ENCODE peak calls at places on chromosomes 13 and 19, in seven cellular contexts. One of them, this sample, is unnamed.

GRCh38 chr13:44058586-44059238 is 179.0 kb downstream of the LACC1 start:
- DNase-seq in NCI-H510A: no peak
- DNase-seq in NCI-H187 treated with DMSO at 0.1 percent for 48 hours: no peak
- DNase-seq in NCI-H1092 treated with DMSO at 0.1 percent for 48 hours: no peak
- DNase-seq in activated T-cell treated with anti-CD3 and anti-CD28 coated beads, Interleukin-2, amount 50 U/mL, for 4 hours: no peak
- DNase-seq in activated CD4-positive, alpha-beta memory T cell treated with anti-CD3 and anti-CD28 coated beads for 36 hours: no peak
- DNase-seq in fibroblast of gingiva: no peak
- DNase-seq in this sample: peak

GRCh38 chr13:31201341-31202024 is 1.7 kb downstream of the B3GLCT start:
- DNase-seq in NCI-H187 treated with DMSO at 0.1 percent for 48 hours: no peak
- DNase-seq in activated CD4-positive, alpha-beta memory T cell treated with anti-CD3 and anti-CD28 coated beads for 36 hours: no peak
- DNase-seq in activated T-cell treated with anti-CD3 and anti-CD28 coated beads, Interleukin-2, amount 50 U/mL, for 4 hours: no peak
- DNase-seq in NCI-H1092 treated with DMSO at 0.1 percent for 48 hours: no peak
- DNase-seq in fibroblast of gingiva: peak
- DNase-seq in NCI-H510A: no peak
- DNase-seq in this sample: no peak

GRCh38 chr19:4124638-4125037 is 716 bp upstream of the MAP2K2 start:
- DNase-seq in NCI-H187 treated with DMSO at 0.1 percent for 48 hours: no peak
- DNase-seq in activated CD4-positive, alpha-beta memory T cell treated with anti-CD3 and anti-CD28 coated beads for 36 hours: peak
- DNase-seq in NCI-H510A: no peak
- DNase-seq in NCI-H1092 treated with DMSO at 0.1 percent for 48 hours: no peak
- DNase-seq in activated T-cell treated with anti-CD3 and anti-CD28 coated beads, Interleukin-2, amount 50 U/mL, for 4 hours: no peak
- DNase-seq in fibroblast of gingiva: no peak
- DNase-seq in this sample: no peak

GRCh38 chr19:41426952-41427646 is at the start of gene B3GNT8:
- DNase-seq in activated T-cell treated with anti-CD3 and anti-CD28 coated beads, Interleukin-2, amount 50 U/mL, for 4 hours: peak
- DNase-seq in activated CD4-positive, alpha-beta memory T cell treated with anti-CD3 and anti-CD28 coated beads for 36 hours: peak
- DNase-seq in fibroblast of gingiva: peak
- DNase-seq in NCI-H187 treated with DMSO at 0.1 percent for 48 hours: peak
- DNase-seq in NCI-H1092 treated with DMSO at 0.1 percent for 48 hours: no peak
- DNase-seq in NCI-H510A: peak
- DNase-seq in this sample: peak

GRCh38 chr19:33963514-33963913 is 166.8 kb downstream of the KCTD15 start:
- DNase-seq in activated T-cell treated with anti-CD3 and anti-CD28 coated beads, Interleukin-2, amount 50 U/mL, for 4 hours: no peak
- DNase-seq in NCI-H1092 treated with DMSO at 0.1 percent for 48 hours: no peak
- DNase-seq in activated CD4-positive, alpha-beta memory T cell treated with anti-CD3 and anti-CD28 coated beads for 36 hours: no peak
- DNase-seq in NCI-H510A: no peak
- DNase-seq in NCI-H187 treated with DMSO at 0.1 percent for 48 hours: no peak
- DNase-seq in fibroblast of gingiva: no peak
- DNase-seq in this sample: no peak

GRCh38 chr13:101140087-101140770 is 276.1 kb downstream of the NALCN start:
- DNase-seq in NCI-H1092 treated with DMSO at 0.1 percent for 48 hours: no peak
- DNase-seq in NCI-H510A: no peak
- DNase-seq in activated CD4-positive, alpha-beta memory T cell treated with anti-CD3 and anti-CD28 coated beads for 36 hours: no peak
- DNase-seq in activated T-cell treated with anti-CD3 and anti-CD28 coated beads, Interleukin-2, amount 50 U/mL, for 4 hours: no peak
- DNase-seq in NCI-H187 treated with DMSO at 0.1 percent for 48 hours: peak
- DNase-seq in fibroblast of gingiva: no peak
- DNase-seq in this sample: no peak

GRCh38 chr19:32858155-32858554 is 11.4 kb downstream of the SLC7A9 start:
- DNase-seq in activated CD4-positive, alpha-beta memory T cell treated with anti-CD3 and anti-CD28 coated beads for 36 hours: no peak
- DNase-seq in NCI-H187 treated with DMSO at 0.1 percent for 48 hours: no peak
- DNase-seq in activated T-cell treated with anti-CD3 and anti-CD28 coated beads, Interleukin-2, amount 50 U/mL, for 4 hours: no peak
- DNase-seq in fibroblast of gingiva: no peak
- DNase-seq in NCI-H510A: no peak
- DNase-seq in NCI-H1092 treated with DMSO at 0.1 percent for 48 hours: no peak
- DNase-seq in this sample: no peak

GRCh38 chr13:46490129-46490528 is 62.8 kb upstream of the LRCH1 start:
- DNase-seq in fibroblast of gingiva: no peak
- DNase-seq in NCI-H187 treated with DMSO at 0.1 percent for 48 hours: no peak
- DNase-seq in NCI-H510A: no peak
- DNase-seq in NCI-H1092 treated with DMSO at 0.1 percent for 48 hours: no peak
- DNase-seq in activated T-cell treated with anti-CD3 and anti-CD28 coated beads, Interleukin-2, amount 50 U/mL, for 4 hours: no peak
- DNase-seq in activated CD4-positive, alpha-beta memory T cell treated with anti-CD3 and anti-CD28 coated beads for 36 hours: no peak
- DNase-seq in this sample: no peak

GRCh38 chr13:97849305-97849704 is 104.2 kb upstream of the IPO5 start:
- DNase-seq in NCI-H187 treated with DMSO at 0.1 percent for 48 hours: peak
- DNase-seq in activated CD4-positive, alpha-beta memory T cell treated with anti-CD3 and anti-CD28 coated beads for 36 hours: no peak
- DNase-seq in NCI-H1092 treated with DMSO at 0.1 percent for 48 hours: peak
- DNase-seq in activated T-cell treated with anti-CD3 and anti-CD28 coated beads, Interleukin-2, amount 50 U/mL, for 4 hours: no peak
- DNase-seq in NCI-H510A: no peak
- DNase-seq in fibroblast of gingiva: no peak
- DNase-seq in this sample: peak

GRCh38 chr19:10836478-10837325 is 690 bp upstream of the TMED1 start:
- DNase-seq in activated CD4-positive, alpha-beta memory T cell treated with anti-CD3 and anti-CD28 coated beads for 36 hours: peak
- DNase-seq in NCI-H187 treated with DMSO at 0.1 percent for 48 hours: peak
- DNase-seq in NCI-H510A: peak
- DNase-seq in fibroblast of gingiva: peak
- DNase-seq in activated T-cell treated with anti-CD3 and anti-CD28 coated beads, Interleukin-2, amount 50 U/mL, for 4 hours: peak
- DNase-seq in NCI-H1092 treated with DMSO at 0.1 percent for 48 hours: no peak
- DNase-seq in this sample: peak

GRCh38 chr19:20423381-20424207 is 142.0 kb downstream of the ZNF737 start:
- DNase-seq in NCI-H187 treated with DMSO at 0.1 percent for 48 hours: peak
- DNase-seq in activated T-cell treated with anti-CD3 and anti-CD28 coated beads, Interleukin-2, amount 50 U/mL, for 4 hours: no peak
- DNase-seq in fibroblast of gingiva: peak
- DNase-seq in activated CD4-positive, alpha-beta memory T cell treated with anti-CD3 and anti-CD28 coated beads for 36 hours: peak
- DNase-seq in NCI-H510A: no peak
- DNase-seq in NCI-H1092 treated with DMSO at 0.1 percent for 48 hours: peak
- DNase-seq in this sample: no peak

GRCh38 chr13:110625771-110626321 is 10.5 kb downstream of the NAXD start:
- DNase-seq in NCI-H1092 treated with DMSO at 0.1 percent for 48 hours: no peak
- DNase-seq in NCI-H510A: peak
- DNase-seq in activated T-cell treated with anti-CD3 and anti-CD28 coated beads, Interleukin-2, amount 50 U/mL, for 4 hours: no peak
- DNase-seq in activated CD4-positive, alpha-beta memory T cell treated with anti-CD3 and anti-CD28 coated beads for 36 hours: no peak
- DNase-seq in NCI-H187 treated with DMSO at 0.1 percent for 48 hours: no peak
- DNase-seq in fibroblast of gingiva: no peak
- DNase-seq in this sample: no peak

GRCh38 chr19:2331601-2332246 is 3.2 kb downstream of the SPPL2B start:
- DNase-seq in NCI-H510A: no peak
- DNase-seq in activated CD4-positive, alpha-beta memory T cell treated with anti-CD3 and anti-CD28 coated beads for 36 hours: no peak
- DNase-seq in NCI-H187 treated with DMSO at 0.1 percent for 48 hours: no peak
- DNase-seq in activated T-cell treated with anti-CD3 and anti-CD28 coated beads, Interleukin-2, amount 50 U/mL, for 4 hours: no peak
- DNase-seq in NCI-H1092 treated with DMSO at 0.1 percent for 48 hours: peak
- DNase-seq in fibroblast of gingiva: no peak
- DNase-seq in this sample: no peak

GRCh38 chr13:103282571-103283450 is 216.6 kb upstream of the SLC10A2 start:
- DNase-seq in fibroblast of gingiva: peak
- DNase-seq in activated T-cell treated with anti-CD3 and anti-CD28 coated beads, Interleukin-2, amount 50 U/mL, for 4 hours: no peak
- DNase-seq in NCI-H187 treated with DMSO at 0.1 percent for 48 hours: no peak
- DNase-seq in NCI-H1092 treated with DMSO at 0.1 percent for 48 hours: no peak
- DNase-seq in NCI-H510A: no peak
- DNase-seq in activated CD4-positive, alpha-beta memory T cell treated with anti-CD3 and anti-CD28 coated beads for 36 hours: no peak
- DNase-seq in this sample: no peak

GRCh38 chr13:20714161-20714560 is 10.7 kb downstream of the IL17D start:
- DNase-seq in fibroblast of gingiva: peak
- DNase-seq in NCI-H510A: no peak
- DNase-seq in NCI-H187 treated with DMSO at 0.1 percent for 48 hours: no peak
- DNase-seq in activated T-cell treated with anti-CD3 and anti-CD28 coated beads, Interleukin-2, amount 50 U/mL, for 4 hours: no peak
- DNase-seq in activated CD4-positive, alpha-beta memory T cell treated with anti-CD3 and anti-CD28 coated beads for 36 hours: no peak
- DNase-seq in NCI-H1092 treated with DMSO at 0.1 percent for 48 hours: no peak
- DNase-seq in this sample: no peak

GRCh38 chr13:42478531-42479156 is 95.3 kb upstream of the TNFSF11 start:
- DNase-seq in NCI-H1092 treated with DMSO at 0.1 percent for 48 hours: no peak
- DNase-seq in fibroblast of gingiva: peak
- DNase-seq in NCI-H510A: no peak
- DNase-seq in activated T-cell treated with anti-CD3 and anti-CD28 coated beads, Interleukin-2, amount 50 U/mL, for 4 hours: no peak
- DNase-seq in activated CD4-positive, alpha-beta memory T cell treated with anti-CD3 and anti-CD28 coated beads for 36 hours: no peak
- DNase-seq in NCI-H187 treated with DMSO at 0.1 percent for 48 hours: no peak
- DNase-seq in this sample: peak

GRCh38 chr13:113981611-113982295 is 7.9 kb upstream of the C13orf46 start:
- DNase-seq in NCI-H187 treated with DMSO at 0.1 percent for 48 hours: no peak
- DNase-seq in fibroblast of gingiva: no peak
- DNase-seq in activated T-cell treated with anti-CD3 and anti-CD28 coated beads, Interleukin-2, amount 50 U/mL, for 4 hours: no peak
- DNase-seq in NCI-H1092 treated with DMSO at 0.1 percent for 48 hours: no peak
- DNase-seq in activated CD4-positive, alpha-beta memory T cell treated with anti-CD3 and anti-CD28 coated beads for 36 hours: no peak
- DNase-seq in NCI-H510A: no peak
- DNase-seq in this sample: no peak